ENCODE peak calls at places on chromosome 4, in six cellular contexts. O, F, H, X, L and V are unnamed samples.

GRCh38 chr4:15495621-15496020 is 25.9 kb downstream of the CC2D2A start:
- DNase-seq in L (no peak), H (no peak), F (no peak), O (no peak), X (no peak), V (no peak)

GRCh38 chr4:145347684-145348083 is 134.0 kb upstream of the SMAD1 start:
- DNase-seq in O (peak; percentile 29), X (no peak), L (no peak), F (peak; percentile 62), H (no peak), V (no peak)

GRCh38 chr4:109864134-109864533 is 16.2 kb downstream of the LRIT3 start:
- DNase-seq in X (no peak), H (no peak), L (no peak), O (no peak), F (no peak), V (no peak)

GRCh38 chr4:72712997-72713396 is 144.0 kb upstream of the ADAMTS3 start:
- DNase-seq in L (no peak), X (no peak), F (no peak), O (peak; percentile 11), H (no peak), V (no peak)

GRCh38 chr4:99156992-99157391 is 12.9 kb upstream of the ADH4 start:
- DNase-seq in H (no peak), F (no peak), X (no peak), L (no peak), O (no peak), V (no peak)

GRCh38 chr4:91128519-91128918 is 1001.3 kb downstream of the CCSER1 start:
- DNase-seq in H (no peak), F (no peak), L (no peak), X (no peak), O (no peak), V (no peak)

GRCh38 chr4:97367878-97368277 is 775.4 kb downstream of the STPG2 start:
- DNase-seq in X (no peak), H (no peak), F (no peak), L (peak; percentile 58), O (no peak), V (no peak)

GRCh38 chr4:94516999-94517398 is 65.3 kb downstream of the PDLIM5 start:
- DNase-seq in L (no peak), O (no peak), X (no peak), F (no peak), H (no peak), V (no peak)

GRCh38 chr4:165208741-165209388 is 1.5 kb downstream of the KLHL2 start:
- DNase-seq in F (peak; percentile 45), L (no peak), O (no peak), X (no peak), H (no peak), V (peak; percentile 46)

GRCh38 chr4:26015906-26016305 is 101.9 kb downstream of the SMIM20 start:
- DNase-seq in L (no peak), O (no peak), X (no peak), F (no peak), H (no peak), V (no peak)

GRCh38 chr4:41154814-41155177 is 59.5 kb downstream of the APBB2 start:
- DNase-seq in L (no peak), F (no peak), X (no peak), H (no peak), O (peak; percentile 55), V (peak; percentile 82)

GRCh38 chr4:77861500-77861899 is 1.1 kb upstream of the MRPL1 start:
- DNase-seq in L (no peak), X (no peak), F (no peak), O (no peak), H (no peak), V (peak; percentile 10)

GRCh38 chr4:65669008-65669971 is 999 bp downstream of the EPHA5 start:
- DNase-seq in H (no peak), O (peak; percentile 15), F (no peak), X (no peak), L (no peak), V (no peak)

GRCh38 chr4:161256716-161257115 is 907.1 kb downstream of the FSTL5 start:
- DNase-seq in X (no peak), L (no peak), O (no peak), H (no peak), F (no peak), V (no peak)

GRCh38 chr4:37873383-37873782 is 17.5 kb upstream of the TBC1D1 start:
- DNase-seq in H (no peak), X (no peak), F (no peak), L (peak; percentile 16), O (peak; percentile 17), V (no peak)

GRCh38 chr4:152628128-152628527 is 51.7 kb downstream of the TMEM154 start:
- DNase-seq in X (no peak), O (no peak), H (no peak), L (no peak), F (no peak), V (no peak)

GRCh38 chr4:17218801-17219200 is 293.1 kb downstream of the QDPR start:
- DNase-seq in L (no peak), X (no peak), H (no peak), F (no peak), O (no peak), V (no peak)

GRCh38 chr4:173782660-173783059 is 252.6 kb upstream of the HAND2 start:
- DNase-seq in X (no peak), F (no peak), L (no peak), O (no peak), H (no peak), V (no peak)

GRCh38 chr4:137755033-137755471 is 222.8 kb upstream of the PCDH18 start:
- DNase-seq in H (no peak), L (peak; percentile 67), X (no peak), O (peak; percentile 83), F (peak; percentile 25), V (no peak)

GRCh38 chr4:43835869-43836268 is 612.7 kb downstream of the KCTD8 start:
- DNase-seq in H (no peak), X (no peak), F (no peak), O (no peak), L (no peak), V (no peak)

GRCh38 chr4:189053621-189054020 is 887.1 kb upstream of the FRG1 start:
- DNase-seq in X (no peak), F (no peak), O (no peak), L (no peak), H (no peak), V (no peak)

GRCh38 chr4:102141855-102142254 is 203.4 kb downstream of the SLC39A8 start:
- DNase-seq in F (no peak), O (no peak), H (no peak), L (no peak), X (no peak), V (no peak)

GRCh38 chr4:38366997-38367396 is 297.0 kb upstream of the KLF3 start:
- DNase-seq in L (no peak), X (no peak), O (no peak), H (no peak), F (no peak), V (no peak)

GRCh38 chr4:84483738-84484137 is 15.4 kb downstream of the NKX6-1 start:
- DNase-seq in O (no peak), F (no peak), H (no peak), X (no peak), L (no peak), V (no peak)

GRCh38 chr4:32192991-32193390 is 1472.8 kb downstream of the PCDH7 start:
- DNase-seq in O (no peak), H (no peak), X (no peak), L (no peak), F (no peak), V (no peak)

GRCh38 chr4:73883306-73883705 is 14.1 kb downstream of the CXCL1 start:
- DNase-seq in L (peak; percentile 44), F (no peak), X (no peak), H (no peak), O (peak; percentile 68), V (no peak)